ENCODE peak calls at places on chromosomes 5 and 9, in nine cellular contexts. One of them, this sample, is unnamed.
A peak's percentile ranks its signal among the peaks of the same experiment; 100 is the strongest.

GRCh38 chr5:172185096-172185461 is 2.9 kb downstream of the STK10 start:
- DNase-seq in body of pancreas: no peak
- DNase-seq in CD8-positive, alpha-beta T cell: peak; percentile 34
- DNase-seq in lower lobe of right lung: no peak
- DNase-seq in SK-N-SH: no peak
- DNase-seq in dorsolateral prefrontal cortex: no peak
- DNase-seq in kidney epithelial cell: no peak
- DNase-seq in stomach: no peak
- DNase-seq in heart right ventricle: no peak
- DNase-seq in this sample: no peak

GRCh38 chr5:57889558-57889957 is 406.9 kb upstream of the ACTBL2 start:
- DNase-seq in kidney epithelial cell: peak; percentile 95
- DNase-seq in SK-N-SH: no peak
- DNase-seq in dorsolateral prefrontal cortex: no peak
- DNase-seq in body of pancreas: peak; percentile 39
- DNase-seq in lower lobe of right lung: no peak
- DNase-seq in stomach: no peak
- DNase-seq in CD8-positive, alpha-beta T cell: no peak
- DNase-seq in heart right ventricle: no peak
- DNase-seq in this sample: peak; percentile 46

GRCh38 chr9:111099199-111100005 is 61.1 kb upstream of the LPAR1 start:
- DNase-seq in lower lobe of right lung: no peak
- DNase-seq in kidney epithelial cell: no peak
- DNase-seq in stomach: no peak
- DNase-seq in SK-N-SH: peak; percentile 6
- DNase-seq in dorsolateral prefrontal cortex: no peak
- DNase-seq in body of pancreas: no peak
- DNase-seq in heart right ventricle: no peak
- DNase-seq in CD8-positive, alpha-beta T cell: no peak
- DNase-seq in this sample: no peak

GRCh38 chr5:53099546-53099945 is 10.0 kb downstream of the MOCS2 start:
- DNase-seq in kidney epithelial cell: peak; percentile 47
- DNase-seq in heart right ventricle: no peak
- DNase-seq in dorsolateral prefrontal cortex: no peak
- DNase-seq in body of pancreas: no peak
- DNase-seq in SK-N-SH: no peak
- DNase-seq in CD8-positive, alpha-beta T cell: no peak
- DNase-seq in lower lobe of right lung: no peak
- DNase-seq in stomach: no peak
- DNase-seq in this sample: no peak

GRCh38 chr9:121638399-121638798 is 13.0 kb upstream of the DAB2IP start:
- DNase-seq in stomach: no peak
- DNase-seq in dorsolateral prefrontal cortex: no peak
- DNase-seq in kidney epithelial cell: no peak
- DNase-seq in heart right ventricle: no peak
- DNase-seq in CD8-positive, alpha-beta T cell: no peak
- DNase-seq in body of pancreas: no peak
- DNase-seq in lower lobe of right lung: no peak
- DNase-seq in SK-N-SH: no peak
- DNase-seq in this sample: no peak

GRCh38 chr5:31452314-31452713 is 79.6 kb downstream of the DROSHA start:
- DNase-seq in stomach: no peak
- DNase-seq in lower lobe of right lung: no peak
- DNase-seq in body of pancreas: no peak
- DNase-seq in CD8-positive, alpha-beta T cell: no peak
- DNase-seq in kidney epithelial cell: no peak
- DNase-seq in SK-N-SH: no peak
- DNase-seq in dorsolateral prefrontal cortex: no peak
- DNase-seq in heart right ventricle: no peak
- DNase-seq in this sample: no peak

GRCh38 chr9:32581512-32582143 is 8.7 kb upstream of the NDUFB6 start:
- DNase-seq in SK-N-SH: peak; percentile 60
- DNase-seq in dorsolateral prefrontal cortex: no peak
- DNase-seq in CD8-positive, alpha-beta T cell: peak; percentile 19
- DNase-seq in stomach: no peak
- DNase-seq in lower lobe of right lung: no peak
- DNase-seq in kidney epithelial cell: peak; percentile 43
- DNase-seq in body of pancreas: peak; percentile 45
- DNase-seq in heart right ventricle: no peak
- DNase-seq in this sample: no peak

GRCh38 chr5:158967566-158967965 is 132.2 kb downstream of the EBF1 start:
- DNase-seq in CD8-positive, alpha-beta T cell: no peak
- DNase-seq in SK-N-SH: no peak
- DNase-seq in heart right ventricle: no peak
- DNase-seq in body of pancreas: no peak
- DNase-seq in lower lobe of right lung: no peak
- DNase-seq in stomach: no peak
- DNase-seq in dorsolateral prefrontal cortex: no peak
- DNase-seq in kidney epithelial cell: no peak
- DNase-seq in this sample: no peak

GRCh38 chr5:132387649-132388117 is 18.2 kb downstream of the SLC22A5 start:
- DNase-seq in heart right ventricle: peak; percentile 29
- DNase-seq in CD8-positive, alpha-beta T cell: no peak
- DNase-seq in body of pancreas: peak; percentile 50
- DNase-seq in kidney epithelial cell: peak; percentile 100
- DNase-seq in lower lobe of right lung: peak; percentile 65
- DNase-seq in stomach: peak; percentile 63
- DNase-seq in dorsolateral prefrontal cortex: no peak
- DNase-seq in SK-N-SH: peak; percentile 21
- DNase-seq in this sample: peak; percentile 84

GRCh38 chr9:76292658-76293057 is 101.6 kb downstream of the RFK start:
- DNase-seq in heart right ventricle: no peak
- DNase-seq in kidney epithelial cell: no peak
- DNase-seq in dorsolateral prefrontal cortex: no peak
- DNase-seq in lower lobe of right lung: no peak
- DNase-seq in body of pancreas: no peak
- DNase-seq in SK-N-SH: no peak
- DNase-seq in CD8-positive, alpha-beta T cell: no peak
- DNase-seq in stomach: no peak
- DNase-seq in this sample: no peak

GRCh38 chr5:149682532-149683076 is 47.5 kb upstream of the PPARGC1B start:
- DNase-seq in heart right ventricle: no peak
- DNase-seq in CD8-positive, alpha-beta T cell: no peak
- DNase-seq in body of pancreas: no peak
- DNase-seq in dorsolateral prefrontal cortex: no peak
- DNase-seq in kidney epithelial cell: no peak
- DNase-seq in lower lobe of right lung: no peak
- DNase-seq in stomach: no peak
- DNase-seq in SK-N-SH: no peak
- DNase-seq in this sample: no peak
- H3K4me3 ChIP-seq in heart right ventricle: no peak overlapping the region
- H3K4me3 ChIP-seq in CD8-positive, alpha-beta T cell: no peak overlapping the region
- H3K4me3 ChIP-seq in body of pancreas: no peak overlapping the region
- H3K4me3 ChIP-seq in dorsolateral prefrontal cortex: no peak overlapping the region
- H3K4me3 ChIP-seq in kidney epithelial cell: no peak overlapping the region
- H3K4me3 ChIP-seq in lower lobe of right lung: no peak overlapping the region
- H3K4me3 ChIP-seq in stomach: no peak overlapping the region
- H3K4me3 ChIP-seq in SK-N-SH: no peak overlapping the region
- H3K4me3 ChIP-seq in this sample: no peak overlapping the region

GRCh38 chr9:129675656-129676055 is 10.2 kb downstream of the PRRX2 start:
- DNase-seq in dorsolateral prefrontal cortex: no peak
- DNase-seq in lower lobe of right lung: no peak
- DNase-seq in stomach: no peak
- DNase-seq in heart right ventricle: no peak
- DNase-seq in kidney epithelial cell: no peak
- DNase-seq in body of pancreas: no peak
- DNase-seq in CD8-positive, alpha-beta T cell: no peak
- DNase-seq in SK-N-SH: peak; percentile 88
- DNase-seq in this sample: no peak

GRCh38 chr9:129678844-129679243 is 13.4 kb downstream of the PRRX2 start:
- DNase-seq in stomach: no peak
- DNase-seq in SK-N-SH: no peak
- DNase-seq in dorsolateral prefrontal cortex: no peak
- DNase-seq in kidney epithelial cell: no peak
- DNase-seq in lower lobe of right lung: no peak
- DNase-seq in CD8-positive, alpha-beta T cell: no peak
- DNase-seq in body of pancreas: no peak
- DNase-seq in heart right ventricle: no peak
- DNase-seq in this sample: no peak

GRCh38 chr9:129677456-129677855 is 12.0 kb downstream of the PRRX2 start:
- DNase-seq in lower lobe of right lung: no peak
- DNase-seq in heart right ventricle: no peak
- DNase-seq in dorsolateral prefrontal cortex: no peak
- DNase-seq in body of pancreas: no peak
- DNase-seq in kidney epithelial cell: no peak
- DNase-seq in SK-N-SH: peak; percentile 84
- DNase-seq in stomach: no peak
- DNase-seq in CD8-positive, alpha-beta T cell: no peak
- DNase-seq in this sample: no peak

GRCh38 chr9:129676287-129676686 is 10.8 kb downstream of the PRRX2 start:
- DNase-seq in CD8-positive, alpha-beta T cell: no peak
- DNase-seq in SK-N-SH: no peak
- DNase-seq in lower lobe of right lung: no peak
- DNase-seq in dorsolateral prefrontal cortex: no peak
- DNase-seq in heart right ventricle: no peak
- DNase-seq in kidney epithelial cell: no peak
- DNase-seq in stomach: no peak
- DNase-seq in body of pancreas: no peak
- DNase-seq in this sample: no peak

GRCh38 chr9:129676970-129677369 is 11.5 kb downstream of the PRRX2 start:
- DNase-seq in dorsolateral prefrontal cortex: no peak
- DNase-seq in lower lobe of right lung: no peak
- DNase-seq in stomach: no peak
- DNase-seq in kidney epithelial cell: no peak
- DNase-seq in SK-N-SH: peak; percentile 57
- DNase-seq in CD8-positive, alpha-beta T cell: no peak
- DNase-seq in body of pancreas: no peak
- DNase-seq in heart right ventricle: no peak
- DNase-seq in this sample: no peak
- TF ChIP-seq CTCF in dorsolateral prefrontal cortex: no peak
- TF ChIP-seq CTCF in lower lobe of right lung: no peak
- TF ChIP-seq CTCF in stomach: no peak
- TF ChIP-seq CTCF in kidney epithelial cell: no peak
- TF ChIP-seq CTCF in SK-N-SH: no peak
- TF ChIP-seq CTCF in CD8-positive, alpha-beta T cell: no peak
- TF ChIP-seq CTCF in body of pancreas: no peak
- TF ChIP-seq CTCF in heart right ventricle: no peak
- TF ChIP-seq CTCF in this sample: no peak

GRCh38 chr9:123861086-123861707 is 68.7 kb downstream of the DENND1A start:
- DNase-seq in kidney epithelial cell: no peak
- DNase-seq in heart right ventricle: no peak
- DNase-seq in CD8-positive, alpha-beta T cell: no peak
- DNase-seq in lower lobe of right lung: no peak
- DNase-seq in body of pancreas: no peak
- DNase-seq in stomach: no peak
- DNase-seq in SK-N-SH: no peak
- DNase-seq in dorsolateral prefrontal cortex: no peak
- DNase-seq in this sample: no peak
- H3K4me3 ChIP-seq in kidney epithelial cell: no peak overlapping the region
- H3K4me3 ChIP-seq in heart right ventricle: no peak overlapping the region
- H3K4me3 ChIP-seq in CD8-positive, alpha-beta T cell: no peak overlapping the region
- H3K4me3 ChIP-seq in lower lobe of right lung: no peak overlapping the region
- H3K4me3 ChIP-seq in body of pancreas: no peak overlapping the region
- H3K4me3 ChIP-seq in stomach: no peak overlapping the region
- H3K4me3 ChIP-seq in SK-N-SH: no peak overlapping the region
- H3K4me3 ChIP-seq in dorsolateral prefrontal cortex: no peak overlapping the region
- H3K4me3 ChIP-seq in this sample: no peak overlapping the region

GRCh38 chr5:138275379-138275782 is 960 bp upstream of the GFRA3 start:
- DNase-seq in dorsolateral prefrontal cortex: no peak
- DNase-seq in body of pancreas: peak; percentile 20
- DNase-seq in lower lobe of right lung: no peak
- DNase-seq in CD8-positive, alpha-beta T cell: no peak
- DNase-seq in kidney epithelial cell: no peak
- DNase-seq in stomach: no peak
- DNase-seq in heart right ventricle: no peak
- DNase-seq in SK-N-SH: peak; percentile 89
- DNase-seq in this sample: no peak
- TF ChIP-seq CTCF in dorsolateral prefrontal cortex: no peak
- TF ChIP-seq CTCF in body of pancreas: no peak
- TF ChIP-seq CTCF in lower lobe of right lung: no peak
- TF ChIP-seq CTCF in CD8-positive, alpha-beta T cell: no peak
- TF ChIP-seq CTCF in kidney epithelial cell: no peak
- TF ChIP-seq CTCF in stomach: no peak
- TF ChIP-seq CTCF in heart right ventricle: no peak
- TF ChIP-seq CTCF in SK-N-SH: no peak
- TF ChIP-seq CTCF in this sample: peak; percentile 5

DNA sequence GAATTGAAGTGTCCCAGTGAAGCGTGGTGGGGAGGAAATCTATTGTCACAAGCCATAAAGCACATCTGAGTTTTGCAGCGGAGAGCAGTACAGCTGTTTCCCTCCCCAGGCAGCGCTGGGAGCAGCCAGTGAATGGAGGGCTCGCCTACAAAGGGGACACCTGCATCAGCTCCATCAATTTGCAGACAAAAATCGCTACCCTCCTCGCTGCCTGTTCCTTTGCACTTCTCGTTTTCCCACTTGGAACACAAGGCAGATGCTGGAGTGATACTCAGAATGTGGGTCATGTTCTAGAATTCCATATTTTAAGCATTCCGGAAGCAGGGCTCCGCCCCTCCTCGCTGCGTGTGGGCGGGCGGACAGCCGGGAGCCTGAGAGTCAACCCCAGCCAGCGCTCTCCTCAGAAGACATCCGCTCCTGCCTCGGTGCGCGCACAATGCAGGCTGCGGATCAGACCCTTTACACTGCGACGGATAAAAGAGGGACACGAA is 92.1 kb downstream of the LMNB1 start:
- DNase-seq in dorsolateral prefrontal cortex: no peak
- DNase-seq in kidney epithelial cell: no peak
- DNase-seq in lower lobe of right lung: no peak
- DNase-seq in body of pancreas: no peak
- DNase-seq in heart right ventricle: peak; percentile 46
- DNase-seq in stomach: no peak
- DNase-seq in CD8-positive, alpha-beta T cell: peak; percentile 25
- DNase-seq in SK-N-SH: peak; percentile 75
- DNase-seq in this sample: no peak
- H3K4me3 ChIP-seq in dorsolateral prefrontal cortex: peak overlapping the region; percentile 60
- H3K4me3 ChIP-seq in kidney epithelial cell: peak overlapping the region; percentile 28
- H3K4me3 ChIP-seq in lower lobe of right lung: no peak overlapping the region
- H3K4me3 ChIP-seq in body of pancreas: no peak overlapping the region
- H3K4me3 ChIP-seq in heart right ventricle: no peak overlapping the region
- H3K4me3 ChIP-seq in stomach: no peak overlapping the region
- H3K4me3 ChIP-seq in CD8-positive, alpha-beta T cell: peak overlapping the region; percentile 38
- H3K4me3 ChIP-seq in SK-N-SH: peak overlapping the region; percentile 32
- H3K4me3 ChIP-seq in this sample: no peak overlapping the region

GRCh38 chr9:114587345-114588149 is at the start of gene ATP6V1G1:
- DNase-seq in kidney epithelial cell: peak; percentile 97
- DNase-seq in SK-N-SH: peak; percentile 95
- DNase-seq in body of pancreas: peak; percentile 100
- DNase-seq in CD8-positive, alpha-beta T cell: peak; percentile 100
- DNase-seq in dorsolateral prefrontal cortex: peak; percentile 96
- DNase-seq in heart right ventricle: peak; percentile 99
- DNase-seq in lower lobe of right lung: peak; percentile 100
- DNase-seq in stomach: peak; percentile 100
- DNase-seq in this sample: peak; percentile 98
- TF ChIP-seq CTCF in kidney epithelial cell: no peak
- TF ChIP-seq CTCF in SK-N-SH: no peak
- TF ChIP-seq CTCF in body of pancreas: peak; percentile 28
- TF ChIP-seq CTCF in CD8-positive, alpha-beta T cell: no peak
- TF ChIP-seq CTCF in dorsolateral prefrontal cortex: peak; percentile 52
- TF ChIP-seq CTCF in heart right ventricle: no peak
- TF ChIP-seq CTCF in lower lobe of right lung: peak; percentile 18
- TF ChIP-seq CTCF in stomach: no peak
- TF ChIP-seq CTCF in this sample: peak; percentile 20

This sample was measured in LNCaP clone FGC.